ENCODE peak calls at places on chromosomes 2 and 18, in four cellular contexts. I is type B pancreatic cell, B is heart right ventricle, X is endothelial cell. E is an unnamed sample.

GRCh38 chr2:96700086-96700485 is 39.8 kb downstream of the LMAN2L start:
- DNase-seq in X (no peak), B (no peak), I (no peak), E (no peak)

GRCh38 chr18:68494802-68495560 is 219.9 kb downstream of the TMX3 start:
- DNase-seq in B (no peak), I (no peak), X (no peak), E (peak; percentile 1)

GRCh38 chr2:58571181-58571852 is 330.2 kb upstream of the FANCL start:
- DNase-seq in B (no peak), X (peak; percentile 52), I (no peak), E (peak; percentile 68)

GRCh38 chr2:30222636-30223360 is 8.5 kb upstream of the LBH start:
- DNase-seq in I (no peak), B (no peak), X (no peak), E (no peak)

GRCh38 chr18:22332590-22332989 is 85.1 kb downstream of the CTAGE1 start:
- DNase-seq in B (no peak), X (peak; percentile 24), I (no peak), E (no peak)

GRCh38 chr2:230925879-230926765 is 1.1 kb upstream of the GPR55 start:
- DNase-seq in I (no peak), B (no peak), X (no peak), E (no peak)

GRCh38 chr2:143261986-143262784 is 133.0 kb downstream of the ARHGAP15 start:
- DNase-seq in X (no peak), I (no peak), B (no peak), E (no peak)

GRCh38 chr2:230828272-230828961 is 36.3 kb upstream of the ITM2C start:
- DNase-seq in X (no peak), I (no peak), B (peak; percentile 69), E (no peak)

GRCh38 chr2:196939381-196939780 is 12.9 kb upstream of the PGAP1 start:
- DNase-seq in I (no peak), B (no peak), X (no peak), E (peak; percentile 23)

GRCh38 chr2:118148809-118149208 is 60.5 kb downstream of the INSIG2 start:
- DNase-seq in X (no peak), B (no peak), I (no peak), E (no peak)

DNA sequence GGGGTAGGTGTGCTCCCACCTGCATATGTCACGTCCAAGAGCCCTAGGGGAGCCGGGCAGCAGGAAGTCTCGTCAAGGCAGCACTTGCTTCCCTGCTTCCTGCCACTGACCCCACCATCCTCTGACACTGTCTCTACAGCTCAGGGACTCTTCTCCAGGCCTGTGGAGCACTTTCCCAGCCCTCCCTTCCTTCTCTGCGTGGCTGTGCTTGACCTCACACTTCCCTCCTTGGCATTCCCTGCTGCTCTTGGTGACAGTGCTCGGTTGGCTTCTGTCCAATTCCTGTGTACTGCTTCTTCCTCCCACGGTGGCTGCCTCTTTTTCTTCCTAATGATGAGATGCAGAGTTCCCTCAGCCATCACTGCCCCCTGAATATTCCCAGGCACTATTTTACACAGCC is 2.8 kb downstream of the CIDEA start:
- DNase-seq in B (no peak), I (no peak), X (no peak), E (no peak)
- TF ChIP-seq CTCF in B (no peak), I (no peak), X (no peak), E (no peak)

DNA sequence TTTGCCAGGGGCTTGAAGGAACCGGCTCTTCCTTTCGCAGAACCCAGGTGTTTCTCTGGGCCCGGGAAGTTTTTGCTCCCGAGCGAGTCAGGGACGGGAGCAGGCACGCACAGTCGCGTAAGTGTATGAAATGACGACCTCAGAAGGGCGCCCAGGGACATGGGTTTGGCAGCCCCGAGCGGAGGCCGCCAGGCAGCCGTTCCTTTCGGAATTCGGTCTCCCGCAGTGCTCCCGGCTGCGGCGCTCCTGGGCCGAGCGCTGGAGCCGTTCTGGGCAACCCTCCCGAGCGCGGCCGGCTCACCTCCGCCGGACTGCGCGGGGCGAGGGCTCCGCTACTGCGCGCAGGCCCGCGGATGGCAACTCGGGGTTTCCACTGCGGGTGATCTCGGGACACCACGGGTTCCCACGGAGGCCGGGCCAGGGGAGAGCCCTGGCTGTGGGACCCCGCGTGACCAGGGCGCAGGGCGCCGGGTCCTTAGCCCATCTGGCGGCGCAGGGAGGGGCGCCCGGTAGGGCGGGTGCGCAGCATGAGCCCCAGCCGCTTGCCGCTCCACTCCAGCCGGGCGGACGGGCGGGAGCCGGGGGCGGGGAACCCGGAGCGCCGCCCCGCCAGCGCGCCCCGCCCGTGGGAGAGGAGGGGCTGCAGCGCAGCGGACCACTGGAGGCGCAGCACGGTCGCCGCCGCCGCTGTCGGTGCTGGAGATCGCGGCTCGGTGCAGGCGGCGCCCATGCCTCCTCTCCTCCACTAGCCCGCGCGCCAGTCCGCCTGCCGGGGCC is at the start of gene OSBPL6:
- DNase-seq in B (peak; percentile 86), I (peak; percentile 71), X (peak; percentile 81), E (peak; percentile 86)
- TF ChIP-seq CTCF in B (peak; percentile 46), I (peak; percentile 44), X (no peak), E (peak; percentile 45)

DNA sequence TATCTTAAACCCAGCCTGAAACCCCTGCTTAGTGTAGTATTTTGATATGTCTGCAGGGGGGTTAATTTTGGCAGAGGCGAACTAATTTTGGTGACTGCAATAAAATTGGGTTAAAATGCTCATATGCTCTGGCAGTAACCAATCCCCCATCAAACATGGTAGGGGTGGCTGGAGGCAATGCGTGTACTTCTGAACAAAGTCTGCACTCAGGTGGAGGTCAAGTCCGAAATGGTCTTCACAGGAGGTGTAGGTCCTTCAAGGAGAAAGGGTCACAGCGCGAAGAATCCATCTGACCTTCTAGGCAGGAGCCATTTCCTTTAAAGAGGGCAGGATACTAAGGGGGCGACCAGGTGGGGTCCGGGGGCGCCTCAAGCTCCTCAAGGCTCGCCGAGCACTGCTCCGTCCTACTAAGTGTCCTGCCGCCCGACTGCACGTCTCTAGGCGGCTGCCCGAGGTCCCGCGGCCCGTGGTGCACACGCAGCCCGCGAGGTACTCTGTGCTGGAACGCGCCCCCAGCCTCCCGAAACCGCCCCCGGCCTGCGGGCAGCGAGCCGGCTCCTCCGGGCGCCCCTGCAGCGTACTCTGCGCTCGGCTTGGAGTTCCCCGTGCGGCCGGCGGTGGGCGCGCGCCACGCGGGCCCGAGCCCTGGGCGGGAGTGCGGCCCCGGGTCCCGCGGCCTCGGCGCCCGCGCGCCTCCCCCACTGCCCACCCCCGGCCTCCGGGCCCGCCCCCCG is 1.7 kb upstream of the LDLRAD4 start:
- DNase-seq in X (peak; percentile 68), I (no peak), B (peak; percentile 67), E (no peak)
- TF ChIP-seq CTCF in X (peak; percentile 11), I (peak; percentile 52), B (peak; percentile 46), E (peak; percentile 67)

GRCh38 chr2:32136097-32136496 is 29.6 kb upstream of the SLC30A6 start:
- DNase-seq in I (no peak), X (no peak), B (no peak), E (no peak)

GRCh38 chr2:32135409-32135808 is 30.3 kb upstream of the SLC30A6 start:
- DNase-seq in X (no peak), I (no peak), B (no peak), E (peak; percentile 90)
- TF ChIP-seq CTCF in X (peak; percentile 48), I (peak; percentile 48), B (peak; percentile 21), E (no peak)